ENCODE peak calls at places on chromosomes 2 and 18, in four cellular contexts. J is mesendoderm, W is IMR-90, U is H1. V is an unnamed sample.

GRCh38 chr18:8046421-8046820 is 479.3 kb downstream of the PTPRM start:
- DNase-seq in U (no peak), J (no peak), W (no peak), V (no peak)

GRCh38 chr2:9001229-9001628 is 2.3 kb downstream of the MBOAT2 start:
- DNase-seq in W (peak), J (no peak), U (no peak), V (no peak)

GRCh38 chr18:79483971-79484491 is 88.3 kb downstream of the NFATC1 start:
- DNase-seq in W (no peak), U (no peak), J (no peak), V (no peak)

GRCh38 chr18:37493352-37493935 is 72.2 kb downstream of the CELF4 start:
- DNase-seq in J (peak), W (no peak), U (no peak), V (no peak)

GRCh38 chr2:101751276-101751675 is 53.8 kb downstream of the MAP4K4 start:
- DNase-seq in W (no peak), J (no peak), U (no peak), V (no peak)

GRCh38 chr2:80073134-80073561 is 231.4 kb downstream of the LRRTM1 start:
- DNase-seq in W (peak), U (no peak), J (peak), V (peak)

GRCh38 chr2:215338883-215339679 is 27.2 kb downstream of the ATIC start:
- DNase-seq in U (no peak), J (no peak), W (no peak), V (no peak)

GRCh38 chr18:43664487-43665008 is 387.3 kb upstream of the SYT4 start:
- DNase-seq in U (no peak), W (no peak), J (peak), V (no peak)

GRCh38 chr2:10544252-10544651 is 96.1 kb upstream of the ODC1 start:
- DNase-seq in W (no peak), U (no peak), J (no peak), V (no peak)

GRCh38 chr2:20189299-20189931 is 35.5 kb downstream of the SDC1 start:
- DNase-seq in W (no peak), U (no peak), J (no peak), V (no peak)

GRCh38 chr2:9178905-9179571 is 27.6 kb upstream of the ASAP2 start:
- DNase-seq in W (peak), U (no peak), J (no peak), V (no peak)

GRCh38 chr2:174951746-174952145 is 53.4 kb downstream of the CHN1 start:
- DNase-seq in J (no peak), U (no peak), W (peak), V (no peak)

GRCh38 chr2:176584333-176584732 is 315.1 kb downstream of the MTX2 start:
- DNase-seq in U (no peak), W (peak), J (no peak), V (no peak)

GRCh38 chr2:114550895-114551793 is 108.7 kb downstream of the DPP10 start:
- DNase-seq in J (peak), U (peak), W (peak), V (peak)

GRCh38 chr2:71618327-71619113 is 165.2 kb downstream of the DYSF start:
- DNase-seq in J (no peak), U (peak), W (no peak), V (peak)

GRCh38 chr2:183455056-183455455 is 330.8 kb downstream of the NUP35 start:
- DNase-seq in W (no peak), U (no peak), J (no peak), V (no peak)

GRCh38 chr2:172364261-172364660 is 63.1 kb upstream of the ITGA6 start:
- DNase-seq in W (no peak), J (no peak), U (no peak), V (no peak)

GRCh38 chr2:140600116-140600515 is 1530.7 kb downstream of the LRP1B start:
- DNase-seq in J (peak), U (no peak), W (peak), V (no peak)

GRCh38 chr2:45626387-45627010 is 15.4 kb upstream of the SRBD1 start:
- DNase-seq in W (no peak), J (no peak), U (no peak), V (no peak)

GRCh38 chr18:44041553-44042418 is 638.9 kb upstream of the SETBP1 start:
- DNase-seq in W (no peak), U (no peak), J (no peak), V (no peak)

GRCh38 chr2:108586631-108587030 is 52.4 kb downstream of the LIMS1 start:
- DNase-seq in U (no peak), J (no peak), W (no peak), V (no peak)

GRCh38 chr2:108587621-108588020 is 53.4 kb downstream of the LIMS1 start:
- DNase-seq in U (no peak), W (peak), J (no peak), V (no peak)

GRCh38 chr2:108586116-108586515 is 51.8 kb downstream of the LIMS1 start:
- DNase-seq in W (peak), J (no peak), U (no peak), V (no peak)

GRCh38 chr2:108585446-108585845 is 51.2 kb downstream of the LIMS1 start:
- DNase-seq in U (no peak), W (no peak), J (no peak), V (no peak)

DNA sequence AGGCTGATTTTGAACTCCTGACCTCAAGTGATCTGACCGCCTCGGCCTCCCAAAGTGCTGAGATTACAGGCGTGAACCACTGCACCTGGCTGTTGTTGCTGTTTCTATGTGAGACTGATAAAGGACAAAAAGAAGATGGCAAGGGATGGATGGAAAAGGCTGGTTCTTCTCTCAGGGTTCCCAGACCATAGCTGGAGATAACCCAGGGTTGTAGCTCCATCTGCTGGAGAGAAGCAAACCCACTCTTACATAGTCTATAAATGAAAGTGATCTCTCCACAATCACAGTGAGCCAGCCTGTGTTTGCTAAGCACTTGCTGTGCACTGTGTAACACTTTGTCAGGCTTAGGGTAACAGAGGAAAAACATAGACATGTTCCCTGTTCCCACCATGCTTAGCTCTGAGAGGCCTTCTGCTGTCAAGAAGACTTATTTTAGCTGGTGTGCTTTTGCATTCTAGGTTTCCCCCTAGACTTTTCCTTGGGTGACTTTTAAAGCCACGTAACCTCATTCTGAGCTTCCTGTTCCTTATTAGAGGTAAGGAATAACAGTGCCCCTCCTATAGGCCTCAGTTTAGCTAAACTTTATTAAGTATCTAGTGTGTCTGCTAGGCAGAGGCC is 49.7 kb downstream of the LIMS1 start:
- DNase-seq in W (peak), U (no peak), J (peak), V (peak)
- H4K5ac ChIP-seq in W (peak), U (no peak), J (no peak), V (no peak)

DNA sequence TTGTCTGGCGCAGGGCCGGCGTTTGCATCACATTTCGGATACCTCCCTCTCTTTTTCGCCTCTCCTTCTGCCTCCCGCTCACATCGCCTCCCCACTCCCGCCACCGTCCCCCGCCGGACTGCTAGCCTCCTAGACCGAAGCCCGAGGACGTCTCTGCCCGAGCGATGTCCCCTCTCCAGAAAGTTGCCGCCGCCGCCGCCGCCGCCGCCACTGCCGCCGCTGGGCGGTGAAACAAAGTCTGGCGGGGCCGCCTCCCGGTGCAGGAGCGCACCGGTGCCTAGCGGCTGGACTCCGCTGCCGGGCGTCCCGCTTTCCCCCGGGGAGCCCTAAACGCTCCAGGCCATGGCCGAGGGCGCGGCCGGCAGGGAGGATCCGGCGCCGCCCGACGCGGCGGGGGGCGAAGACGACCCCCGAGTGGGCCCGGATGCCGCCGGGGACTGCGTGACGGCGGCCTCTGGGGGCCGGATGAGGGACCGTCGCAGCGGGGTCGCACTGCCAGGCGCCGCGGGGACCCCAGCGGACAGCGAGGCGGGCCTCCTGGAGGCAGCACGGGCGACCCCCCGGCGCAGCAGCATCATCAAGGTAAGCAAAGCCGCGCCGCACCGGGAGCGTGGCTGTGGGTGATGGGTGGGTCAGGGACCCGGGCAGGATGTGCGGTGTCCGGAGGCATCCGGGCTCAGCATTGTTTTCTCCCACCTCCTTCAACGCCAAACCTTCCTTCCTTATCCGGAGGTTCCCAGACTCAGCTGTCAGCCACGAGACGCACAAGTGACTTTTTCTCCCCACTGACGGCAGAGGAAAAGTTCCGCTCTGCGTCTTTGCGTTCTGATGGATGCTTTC is 585 bp downstream of the PLCL1 start:
- DNase-seq in W (peak), J (no peak), U (peak), V (peak)
- H3K27ac ChIP-seq in W (no peak), J (no peak), U (no peak), V (no peak)

GRCh38 chr2:231038483-231039293 is 1.4 kb downstream of the C2orf72 start:
- DNase-seq in W (no peak), J (no peak), U (peak), V (no peak)
- H4K5ac ChIP-seq in W (no peak), J (no peak), U (no peak), V (no peak)

DNA sequence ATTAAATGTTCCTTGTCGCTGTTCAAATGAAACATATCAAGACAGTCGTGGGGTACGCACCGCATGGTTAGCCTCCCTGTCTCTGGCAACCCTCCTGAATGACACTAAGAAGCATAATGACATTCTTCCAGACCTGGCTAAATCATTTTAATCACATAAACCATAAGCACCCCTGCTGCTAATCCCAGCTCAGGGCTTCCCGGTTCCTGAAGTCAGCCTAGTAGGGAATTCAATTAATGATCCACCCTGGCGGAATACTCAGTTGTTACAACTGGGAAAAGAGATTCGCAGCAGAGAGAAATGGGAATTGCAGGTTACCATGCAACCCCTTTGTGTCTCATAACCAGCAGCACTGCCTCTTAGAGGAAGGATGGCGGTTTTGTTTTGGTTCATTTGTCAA is 200.8 kb upstream of the AGAP1 start:
- DNase-seq in W (no peak), J (no peak), U (no peak), V (no peak)
- H3K27ac ChIP-seq in W (no peak), J (no peak), U (no peak), V (no peak)

GRCh38 chr2:226057365-226057764 is 657.9 kb downstream of the NYAP2 start:
- DNase-seq in U (no peak), J (peak), W (no peak), V (no peak)

GRCh38 chr2:226063704-226064390 is 664.3 kb downstream of the NYAP2 start:
- DNase-seq in J (no peak), W (peak), U (no peak), V (no peak)

GRCh38 chr2:226052772-226053416 is 653.4 kb downstream of the NYAP2 start:
- DNase-seq in W (no peak), U (no peak), J (no peak), V (no peak)

GRCh38 chr2:226060228-226060627 is 660.7 kb downstream of the NYAP2 start:
- DNase-seq in W (peak), J (no peak), U (no peak), V (no peak)

GRCh38 chr2:226057914-226058313 is 658.4 kb downstream of the NYAP2 start:
- DNase-seq in U (no peak), J (peak), W (no peak), V (no peak)
- H4K5ac ChIP-seq in U (no peak), J (no peak), W (no peak), V (no peak)

DNA sequence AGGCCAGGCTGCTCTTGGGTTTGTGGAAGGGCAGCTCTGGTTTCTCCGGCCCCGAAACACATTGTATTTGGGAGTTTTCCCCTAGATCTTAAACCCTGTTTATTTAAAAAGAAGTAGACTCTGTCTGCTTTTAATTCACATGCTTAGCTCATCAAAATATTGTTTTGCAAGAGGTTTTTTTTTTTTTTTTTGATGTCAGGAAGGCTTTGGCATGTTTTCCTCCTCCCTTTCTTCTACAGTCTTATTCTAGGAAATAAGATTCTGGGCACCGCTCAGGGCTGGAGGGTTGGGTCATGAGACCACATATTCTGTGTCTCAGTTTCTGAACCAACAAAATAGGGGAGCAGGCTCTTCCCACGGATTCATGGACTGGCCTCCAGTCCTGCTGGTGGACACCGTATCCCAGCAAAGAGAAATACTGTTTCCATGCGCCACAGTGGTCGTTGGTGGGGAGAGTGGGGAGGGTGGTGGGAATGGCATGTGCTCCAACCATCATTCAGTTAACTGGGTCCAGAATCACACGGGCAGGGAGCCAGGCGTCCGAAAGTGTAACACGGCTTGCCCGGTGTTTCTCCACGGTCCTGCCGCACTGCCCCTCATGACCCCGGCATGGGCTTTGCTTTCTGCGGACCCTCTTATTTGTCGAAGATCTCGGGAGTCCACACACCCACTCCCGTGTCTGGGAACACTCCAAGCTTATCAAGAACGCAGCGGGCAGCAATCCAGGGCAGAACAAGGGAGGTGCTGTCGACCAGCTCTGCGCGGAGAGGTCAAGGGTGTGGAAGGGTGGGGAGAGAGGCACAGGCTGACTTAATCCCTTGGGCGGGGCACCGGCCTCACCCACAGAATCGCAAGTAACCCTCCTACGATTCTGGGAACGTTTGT is 176.7 kb downstream of the GLI2 start:
- DNase-seq in U (no peak), W (peak), J (no peak), V (no peak)
- H3K27ac ChIP-seq in U (no peak), W (peak), J (no peak), V (no peak)

GRCh38 chr2:238133499-238134392 is 4.7 kb upstream of the KLHL30 start:
- DNase-seq in U (no peak), W (no peak), J (no peak), V (no peak)
- H4K5ac ChIP-seq in U (no peak), W (no peak), J (no peak), V (no peak)

GRCh38 chr2:237472909-237473308 is 14.1 kb upstream of the MLPH start:
- DNase-seq in W (no peak), U (no peak), J (no peak), V (no peak)

GRCh38 chr2:237472187-237472712 is 14.8 kb upstream of the MLPH start:
- DNase-seq in U (no peak), W (no peak), J (no peak), V (no peak)

GRCh38 chr2:237474931-237475703 is 11.9 kb upstream of the MLPH start:
- DNase-seq in J (peak), W (peak), U (peak), V (peak)

GRCh38 chr2:237474511-237474911 is 12.5 kb upstream of the MLPH start:
- DNase-seq in W (no peak), U (no peak), J (no peak), V (no peak)

DNA sequence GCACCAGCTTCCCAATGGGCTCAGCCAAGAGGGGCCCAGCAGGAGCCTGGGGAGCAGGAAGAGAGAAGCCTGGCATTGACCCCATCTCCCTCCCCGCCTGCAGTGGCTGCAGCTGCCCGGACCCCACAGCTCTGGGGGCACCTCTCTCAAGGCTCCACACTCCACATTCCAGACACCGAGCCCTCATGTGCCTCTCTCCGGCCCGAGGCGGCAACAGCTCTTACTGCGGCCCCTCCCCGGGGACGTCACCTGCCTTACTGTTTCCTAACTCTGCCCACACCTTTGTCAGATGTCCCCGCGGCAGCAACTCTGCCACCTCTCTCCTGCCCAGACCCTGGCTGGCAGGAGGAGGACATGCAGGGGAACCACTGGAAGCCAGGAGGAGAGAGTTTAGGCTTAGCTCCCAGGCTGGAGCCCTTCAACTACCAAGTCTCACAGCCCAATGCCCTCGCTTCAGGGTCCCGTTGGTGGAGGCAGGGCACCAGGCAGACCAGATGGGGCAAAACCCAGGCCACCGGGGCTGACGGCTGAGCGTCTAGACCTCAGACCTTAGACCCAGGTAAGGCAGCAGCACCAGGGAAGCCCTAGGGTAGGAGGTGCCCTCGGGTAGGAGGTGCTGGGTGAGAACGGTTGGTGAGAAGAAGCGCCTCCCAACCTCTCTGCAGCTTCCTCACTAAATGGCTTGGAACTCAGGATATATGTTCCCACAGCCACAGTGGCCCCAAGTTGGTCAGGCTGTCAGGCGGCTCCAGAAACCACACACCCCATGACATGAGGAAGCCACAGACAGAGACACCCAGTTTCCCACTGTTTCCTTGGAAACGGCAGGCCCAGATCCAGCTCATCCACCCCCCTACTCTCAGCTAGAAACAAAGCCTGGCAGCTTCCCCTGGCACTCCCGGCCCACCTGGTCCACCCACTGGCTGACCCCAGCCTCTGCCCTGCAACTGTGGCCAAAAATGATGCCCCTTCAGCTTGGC is 13.3 kb upstream of the MLPH start:
- DNase-seq in J (no peak), W (peak), U (no peak), V (no peak)
- H3K27ac ChIP-seq in J (no peak), W (peak), U (no peak), V (no peak)

DNA sequence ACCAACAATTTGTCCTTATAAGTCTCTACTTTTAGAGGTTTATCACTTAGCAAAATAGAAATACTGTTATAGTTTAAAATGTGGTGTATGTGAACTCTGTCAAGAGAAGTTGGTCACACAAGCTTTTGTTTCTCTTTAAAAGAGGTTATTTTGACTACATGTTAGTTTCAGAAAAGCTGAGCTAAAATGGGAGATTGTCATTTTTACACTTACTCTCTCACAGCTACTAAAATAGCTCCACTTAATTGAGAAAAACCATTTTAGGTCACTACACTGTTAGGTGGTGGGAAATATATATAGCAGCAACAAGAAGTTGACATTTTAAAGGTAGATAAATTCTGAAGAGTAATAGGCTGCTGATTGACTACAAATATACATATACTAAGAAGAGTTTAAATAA is 161.5 kb upstream of the KCNJ3 start:
- DNase-seq in J (no peak), W (no peak), U (no peak), V (no peak)
- H4K5ac ChIP-seq in J (no peak), W (no peak), U (no peak), V (no peak)

GRCh38 chr2:109162999-109163398 is 34.0 kb downstream of the SH3RF3 start:
- DNase-seq in J (no peak), W (no peak), U (no peak), V (no peak)
- H3K27ac ChIP-seq in J (no peak), W (no peak), U (no peak), V (no peak)

V was measured in H9.